ENCODE peak calls at places on chromosomes 1 and 21, in seven cellular contexts. One of them, this sample, is unnamed.

GRCh38 chr21:16046625-16047340 is 317.0 kb downstream of the USP25 start:
- DNase-seq in right cardiac atrium: no peak
- DNase-seq in CD4-positive, alpha-beta memory T cell: no peak
- DNase-seq in small intestine: no peak
- DNase-seq in neuronal stem cell: no peak
- DNase-seq in coronary artery: no peak
- DNase-seq in brain microvascular endothelial cell: peak; percentile 29
- DNase-seq in this sample: no peak

GRCh38 chr21:31855180-31855579 is 17.6 kb upstream of the HUNK start:
- DNase-seq in coronary artery: peak; percentile 4
- DNase-seq in right cardiac atrium: no peak
- DNase-seq in CD4-positive, alpha-beta memory T cell: no peak
- DNase-seq in small intestine: no peak
- DNase-seq in neuronal stem cell: no peak
- DNase-seq in brain microvascular endothelial cell: no peak
- DNase-seq in this sample: no peak

GRCh38 chr1:233033366-233033765 is 83.0 kb downstream of the NTPCR start:
- DNase-seq in small intestine: no peak
- DNase-seq in right cardiac atrium: no peak
- DNase-seq in coronary artery: no peak
- DNase-seq in CD4-positive, alpha-beta memory T cell: no peak
- DNase-seq in neuronal stem cell: no peak
- DNase-seq in brain microvascular endothelial cell: no peak
- DNase-seq in this sample: no peak

GRCh38 chr1:22841754-22842370 is 130.8 kb downstream of the LACTBL1 start:
- DNase-seq in right cardiac atrium: peak; percentile 69
- DNase-seq in small intestine: no peak
- DNase-seq in brain microvascular endothelial cell: no peak
- DNase-seq in coronary artery: no peak
- DNase-seq in CD4-positive, alpha-beta memory T cell: no peak
- DNase-seq in neuronal stem cell: no peak
- DNase-seq in this sample: peak; percentile 65

GRCh38 chr1:22776051-22776611 is 65.5 kb downstream of the EPHB2 start:
- DNase-seq in small intestine: no peak
- DNase-seq in neuronal stem cell: no peak
- DNase-seq in coronary artery: no peak
- DNase-seq in right cardiac atrium: no peak
- DNase-seq in brain microvascular endothelial cell: no peak
- DNase-seq in CD4-positive, alpha-beta memory T cell: no peak
- DNase-seq in this sample: no peak

GRCh38 chr21:40404319-40404906 is 442.5 kb downstream of the DSCAM start:
- DNase-seq in brain microvascular endothelial cell: no peak
- DNase-seq in neuronal stem cell: no peak
- DNase-seq in right cardiac atrium: peak; percentile 53
- DNase-seq in coronary artery: no peak
- DNase-seq in small intestine: no peak
- DNase-seq in CD4-positive, alpha-beta memory T cell: no peak
- DNase-seq in this sample: no peak

GRCh38 chr21:34892196-34892595 is 156.9 kb downstream of the RUNX1 start:
- DNase-seq in right cardiac atrium: no peak
- DNase-seq in brain microvascular endothelial cell: no peak
- DNase-seq in neuronal stem cell: no peak
- DNase-seq in small intestine: peak; percentile 14
- DNase-seq in CD4-positive, alpha-beta memory T cell: no peak
- DNase-seq in coronary artery: no peak
- DNase-seq in this sample: no peak

GRCh38 chr1:218742478-218743260 is 397.5 kb downstream of the TGFB2 start:
- DNase-seq in CD4-positive, alpha-beta memory T cell: no peak
- DNase-seq in brain microvascular endothelial cell: no peak
- DNase-seq in right cardiac atrium: no peak
- DNase-seq in small intestine: no peak
- DNase-seq in neuronal stem cell: no peak
- DNase-seq in coronary artery: no peak
- DNase-seq in this sample: no peak

GRCh38 chr1:107547363-107548155 is 406.7 kb downstream of the NTNG1 start:
- DNase-seq in CD4-positive, alpha-beta memory T cell: no peak
- DNase-seq in right cardiac atrium: no peak
- DNase-seq in coronary artery: no peak
- DNase-seq in neuronal stem cell: no peak
- DNase-seq in brain microvascular endothelial cell: no peak
- DNase-seq in small intestine: peak; percentile 10
- DNase-seq in this sample: no peak

GRCh38 chr1:22177354-22178003 is 34.6 kb upstream of the WNT4 start:
- DNase-seq in CD4-positive, alpha-beta memory T cell: no peak
- DNase-seq in neuronal stem cell: no peak
- DNase-seq in small intestine: no peak
- DNase-seq in brain microvascular endothelial cell: no peak
- DNase-seq in right cardiac atrium: no peak
- DNase-seq in coronary artery: no peak
- DNase-seq in this sample: no peak

GRCh38 chr21:43733529-43734071 is 14.7 kb downstream of the PDXK start:
- DNase-seq in brain microvascular endothelial cell: no peak
- DNase-seq in right cardiac atrium: no peak
- DNase-seq in neuronal stem cell: no peak
- DNase-seq in coronary artery: no peak
- DNase-seq in CD4-positive, alpha-beta memory T cell: no peak
- DNase-seq in small intestine: no peak
- DNase-seq in this sample: no peak

GRCh38 chr1:38800720-38801671 is 58.6 kb downstream of the RRAGC start:
- DNase-seq in CD4-positive, alpha-beta memory T cell: no peak
- DNase-seq in small intestine: no peak
- DNase-seq in right cardiac atrium: no peak
- DNase-seq in brain microvascular endothelial cell: no peak
- DNase-seq in neuronal stem cell: no peak
- DNase-seq in coronary artery: peak; percentile 57
- DNase-seq in this sample: no peak

GRCh38 chr1:6599141-6599975 is 3.3 kb downstream of the KLHL21 start:
- DNase-seq in neuronal stem cell: no peak
- DNase-seq in coronary artery: no peak
- DNase-seq in CD4-positive, alpha-beta memory T cell: peak; percentile 60
- DNase-seq in right cardiac atrium: no peak
- DNase-seq in brain microvascular endothelial cell: no peak
- DNase-seq in small intestine: peak; percentile 39
- DNase-seq in this sample: no peak

GRCh38 chr1:209741889-209742288 is 14.0 kb upstream of the TRAF3IP3 start:
- DNase-seq in right cardiac atrium: no peak
- DNase-seq in brain microvascular endothelial cell: no peak
- DNase-seq in small intestine: no peak
- DNase-seq in CD4-positive, alpha-beta memory T cell: no peak
- DNase-seq in coronary artery: no peak
- DNase-seq in neuronal stem cell: no peak
- DNase-seq in this sample: peak; percentile 49

GRCh38 chr1:2527553-2527860 is 1.1 kb upstream of the PANK4 start:
- DNase-seq in CD4-positive, alpha-beta memory T cell: no peak
- DNase-seq in brain microvascular endothelial cell: no peak
- DNase-seq in small intestine: no peak
- DNase-seq in right cardiac atrium: no peak
- DNase-seq in coronary artery: no peak
- DNase-seq in neuronal stem cell: no peak
- DNase-seq in this sample: no peak

GRCh38 chr1:2525524-2525895 is 886 bp downstream of the PANK4 start:
- DNase-seq in right cardiac atrium: no peak
- DNase-seq in CD4-positive, alpha-beta memory T cell: no peak
- DNase-seq in neuronal stem cell: no peak
- DNase-seq in brain microvascular endothelial cell: no peak
- DNase-seq in small intestine: no peak
- DNase-seq in coronary artery: no peak
- DNase-seq in this sample: no peak

GRCh38 chr1:2528016-2528415 is 1.6 kb upstream of the PANK4 start:
- DNase-seq in right cardiac atrium: peak; percentile 60
- DNase-seq in coronary artery: peak; percentile 87
- DNase-seq in small intestine: no peak
- DNase-seq in brain microvascular endothelial cell: no peak
- DNase-seq in CD4-positive, alpha-beta memory T cell: no peak
- DNase-seq in neuronal stem cell: no peak
- DNase-seq in this sample: peak; percentile 75

GRCh38 chr1:2526824-2527552 is 592 bp upstream of the PANK4 start:
- DNase-seq in brain microvascular endothelial cell: no peak
- DNase-seq in neuronal stem cell: peak; percentile 61
- DNase-seq in coronary artery: no peak
- DNase-seq in small intestine: no peak
- DNase-seq in right cardiac atrium: no peak
- DNase-seq in CD4-positive, alpha-beta memory T cell: no peak
- DNase-seq in this sample: peak; percentile 63

GRCh38 chr1:2525896-2526823 is at the start of gene PANK4:
- DNase-seq in right cardiac atrium: peak; percentile 95
- DNase-seq in small intestine: peak; percentile 93
- DNase-seq in brain microvascular endothelial cell: peak; percentile 89
- DNase-seq in neuronal stem cell: peak; percentile 94
- DNase-seq in coronary artery: peak; percentile 92
- DNase-seq in CD4-positive, alpha-beta memory T cell: peak; percentile 89
- DNase-seq in this sample: peak; percentile 97
- H3K27ac ChIP-seq in right cardiac atrium: peak within 1 kb of the TSS; percentile 86
- H3K27ac ChIP-seq in small intestine: no peak within 1 kb of the TSS
- H3K27ac ChIP-seq in brain microvascular endothelial cell: peak within 1 kb of the TSS; percentile 55
- H3K27ac ChIP-seq in neuronal stem cell: peak within 1 kb of the TSS; percentile 82
- H3K27ac ChIP-seq in coronary artery: peak within 1 kb of the TSS; percentile 79
- H3K27ac ChIP-seq in CD4-positive, alpha-beta memory T cell: peak within 1 kb of the TSS; percentile 86
- H3K27ac ChIP-seq in this sample: peak within 1 kb of the TSS; percentile 84

GRCh38 chr1:156711011-156711817 is 5.8 kb upstream of the CRABP2 start:
- DNase-seq in neuronal stem cell: no peak
- DNase-seq in coronary artery: no peak
- DNase-seq in small intestine: no peak
- DNase-seq in right cardiac atrium: no peak
- DNase-seq in brain microvascular endothelial cell: no peak
- DNase-seq in CD4-positive, alpha-beta memory T cell: no peak
- DNase-seq in this sample: peak; percentile 44

GRCh38 chr1:156709743-156710489 is 4.5 kb upstream of the CRABP2 start:
- DNase-seq in right cardiac atrium: peak; percentile 82
- DNase-seq in neuronal stem cell: no peak
- DNase-seq in CD4-positive, alpha-beta memory T cell: no peak
- DNase-seq in brain microvascular endothelial cell: no peak
- DNase-seq in coronary artery: peak; percentile 88
- DNase-seq in small intestine: peak; percentile 47
- DNase-seq in this sample: peak; percentile 4

GRCh38 chr1:156717411-156717810 is 10.9 kb upstream of the METTL25B start:
- DNase-seq in small intestine: no peak
- DNase-seq in right cardiac atrium: no peak
- DNase-seq in brain microvascular endothelial cell: no peak
- DNase-seq in neuronal stem cell: no peak
- DNase-seq in CD4-positive, alpha-beta memory T cell: no peak
- DNase-seq in coronary artery: no peak
- DNase-seq in this sample: no peak

GRCh38 chr1:156712626-156713025 is 7.2 kb upstream of the CRABP2 start:
- DNase-seq in brain microvascular endothelial cell: no peak
- DNase-seq in neuronal stem cell: no peak
- DNase-seq in right cardiac atrium: no peak
- DNase-seq in small intestine: no peak
- DNase-seq in CD4-positive, alpha-beta memory T cell: no peak
- DNase-seq in coronary artery: no peak
- DNase-seq in this sample: no peak

DNA sequence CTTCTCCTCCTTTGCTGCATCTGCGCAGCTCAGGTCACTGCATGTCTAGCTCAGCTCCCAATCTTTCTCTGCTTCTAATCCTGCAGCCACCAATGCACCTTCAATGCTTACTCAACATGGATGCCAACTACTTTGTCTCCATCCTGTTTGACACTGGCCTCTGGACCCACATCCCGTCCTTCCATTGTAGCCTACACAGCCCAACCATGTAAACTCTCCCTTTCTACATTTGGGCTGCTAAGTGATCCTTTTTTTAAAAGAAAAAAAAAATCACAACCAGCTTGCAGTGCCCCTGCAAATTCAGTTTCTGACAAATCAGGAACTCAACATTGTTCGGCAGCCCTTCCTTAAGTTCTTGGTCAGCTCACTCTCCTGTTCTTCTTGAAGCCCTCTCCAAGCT is 9.4 kb upstream of the CRABP2 start:
- DNase-seq in CD4-positive, alpha-beta memory T cell: no peak
- DNase-seq in brain microvascular endothelial cell: no peak
- DNase-seq in coronary artery: no peak
- DNase-seq in neuronal stem cell: no peak
- DNase-seq in right cardiac atrium: no peak
- DNase-seq in small intestine: no peak
- DNase-seq in this sample: no peak
- H3K4me3 ChIP-seq in CD4-positive, alpha-beta memory T cell: no peak overlapping the region
- H3K4me3 ChIP-seq in brain microvascular endothelial cell: no peak overlapping the region
- H3K4me3 ChIP-seq in coronary artery: no peak overlapping the region
- H3K4me3 ChIP-seq in neuronal stem cell: no peak overlapping the region
- H3K4me3 ChIP-seq in right cardiac atrium: no peak overlapping the region
- H3K4me3 ChIP-seq in small intestine: no peak overlapping the region
- H3K4me3 ChIP-seq in this sample: no peak overlapping the region

GRCh38 chr1:155322953-155323728 is 2.4 kb downstream of the RUSC1 start:
- DNase-seq in CD4-positive, alpha-beta memory T cell: peak; percentile 81
- DNase-seq in small intestine: peak; percentile 84
- DNase-seq in right cardiac atrium: peak; percentile 95
- DNase-seq in neuronal stem cell: peak; percentile 94
- DNase-seq in brain microvascular endothelial cell: peak; percentile 82
- DNase-seq in coronary artery: peak; percentile 98
- DNase-seq in this sample: peak; percentile 90
- H3K27ac ChIP-seq in CD4-positive, alpha-beta memory T cell: peak overlapping the region; percentile 96
- H3K27ac ChIP-seq in small intestine: peak overlapping the region; percentile 91
- H3K27ac ChIP-seq in right cardiac atrium: peak overlapping the region; percentile 83
- H3K27ac ChIP-seq in neuronal stem cell: peak overlapping the region; percentile 98
- H3K27ac ChIP-seq in brain microvascular endothelial cell: peak overlapping the region; percentile 50
- H3K27ac ChIP-seq in coronary artery: peak overlapping the region; percentile 99
- H3K27ac ChIP-seq in this sample: peak overlapping the region; percentile 98

GRCh38 chr1:172449585-172450523 is 6.0 kb upstream of the PIGC start:
- DNase-seq in small intestine: peak; percentile 71
- DNase-seq in neuronal stem cell: peak; percentile 54
- DNase-seq in right cardiac atrium: peak; percentile 58
- DNase-seq in coronary artery: no peak
- DNase-seq in CD4-positive, alpha-beta memory T cell: peak; percentile 26
- DNase-seq in brain microvascular endothelial cell: peak; percentile 56
- DNase-seq in this sample: peak; percentile 73
- H3K4me3 ChIP-seq in small intestine: no peak overlapping the region
- H3K4me3 ChIP-seq in neuronal stem cell: no peak overlapping the region
- H3K4me3 ChIP-seq in right cardiac atrium: peak overlapping the region; percentile 16
- H3K4me3 ChIP-seq in coronary artery: peak overlapping the region; percentile 38
- H3K4me3 ChIP-seq in CD4-positive, alpha-beta memory T cell: no peak overlapping the region
- H3K4me3 ChIP-seq in brain microvascular endothelial cell: no peak overlapping the region
- H3K4me3 ChIP-seq in this sample: peak overlapping the region; percentile 41

DNA sequence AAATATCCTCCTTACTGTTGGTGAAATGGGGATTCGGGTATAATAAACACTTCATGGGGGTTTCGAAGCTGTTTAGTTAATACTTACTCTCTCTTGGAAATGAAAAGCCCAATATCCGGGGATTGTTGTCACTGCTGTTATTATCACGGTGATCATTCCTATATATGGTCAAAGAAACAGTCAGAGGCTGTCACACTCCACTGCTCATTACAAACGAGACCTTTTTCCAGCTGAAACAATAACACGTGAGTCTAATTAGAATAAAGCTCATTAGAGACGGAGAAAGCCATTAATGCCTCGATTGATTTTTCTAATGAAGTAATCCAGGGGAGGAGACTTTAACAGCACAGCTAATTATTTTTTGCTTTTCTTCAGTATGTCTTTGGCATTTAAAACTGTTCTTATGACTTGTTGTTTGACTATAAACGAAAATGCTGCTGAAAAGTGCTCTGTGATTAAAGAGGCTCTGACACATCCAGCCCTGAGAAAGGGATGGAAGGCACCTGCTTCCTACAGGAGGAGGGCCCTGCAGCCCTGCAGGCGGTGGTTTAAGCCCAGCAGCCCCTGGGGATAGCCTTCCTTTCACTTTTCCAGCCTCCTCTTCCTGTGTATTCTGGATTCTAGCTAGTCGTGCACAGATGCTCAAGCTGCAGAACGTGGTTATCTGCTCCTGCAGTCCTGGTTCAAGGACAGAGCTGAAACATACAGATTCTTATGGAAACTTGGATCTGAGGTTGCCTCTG is 143.6 kb downstream of the EDEM3 start:
- DNase-seq in right cardiac atrium: no peak
- DNase-seq in coronary artery: no peak
- DNase-seq in neuronal stem cell: peak; percentile 42
- DNase-seq in small intestine: no peak
- DNase-seq in CD4-positive, alpha-beta memory T cell: no peak
- DNase-seq in brain microvascular endothelial cell: no peak
- DNase-seq in this sample: no peak
- H3K27ac ChIP-seq in right cardiac atrium: no peak overlapping the region
- H3K27ac ChIP-seq in coronary artery: no peak overlapping the region
- H3K27ac ChIP-seq in neuronal stem cell: peak overlapping the region; percentile 90
- H3K27ac ChIP-seq in small intestine: no peak overlapping the region
- H3K27ac ChIP-seq in CD4-positive, alpha-beta memory T cell: no peak overlapping the region
- H3K27ac ChIP-seq in brain microvascular endothelial cell: no peak overlapping the region
- H3K27ac ChIP-seq in this sample: peak overlapping the region; percentile 54

This sample was measured in heart left ventricle.